ENCODE peak calls at places on chromosomes 5 and 9, in five cellular contexts. O is HepG2, I is H1, D is SK-N-SH, S is GM12878. K is an unnamed sample.
A peak's percentile ranks its signal among the peaks of the same experiment; 100 is the strongest.

GRCh38 chr9:25716220-25716872 is 38.1 kb upstream of the TUSC1 start:
- DNase-seq in O (peak; percentile 6), I (peak; percentile 53), D (peak; percentile 62), S (no peak), K (no peak)

GRCh38 chr5:39283231-39283818 is 64.0 kb upstream of the FYB1 start:
- DNase-seq in O (peak; percentile 67), I (peak; percentile 49), D (no peak), S (no peak), K (peak; percentile 84)

GRCh38 chr5:3310551-3311340 is 284.9 kb upstream of the IRX1 start:
- DNase-seq in O (peak; percentile 2), I (no peak), D (no peak), S (no peak), K (no peak)

GRCh38 chr9:118640836-118641557 is 728.2 kb downstream of the BRINP1 start:
- DNase-seq in O (no peak), I (no peak), D (no peak), S (no peak), K (no peak)

GRCh38 chr9:36258989-36259315 is 704 bp upstream of the GNE start:
- DNase-seq in O (no peak), I (no peak), D (no peak), S (no peak), K (no peak)

GRCh38 chr9:8106362-8106761 is 306.8 kb upstream of the DMAC1 start:
- DNase-seq in O (no peak), I (no peak), D (no peak), S (no peak), K (no peak)

GRCh38 chr9:75027187-75028107 is 646 bp downstream of the CARNMT1 start:
- DNase-seq in O (peak; percentile 30), I (peak; percentile 79), D (peak; percentile 85), S (no peak), K (peak; percentile 63)

GRCh38 chr9:35816708-35817107 is 1.9 kb upstream of the HINT2 start:
- DNase-seq in O (peak; percentile 50), I (no peak), D (peak; percentile 39), S (no peak), K (peak; percentile 12)

GRCh38 chr9:98002808-98003207 is 19.7 kb downstream of the ANP32B start:
- DNase-seq in O (no peak), I (no peak), D (no peak), S (no peak), K (no peak)

GRCh38 chr9:19939890-19940289 is 151.1 kb upstream of the SLC24A2 start:
- DNase-seq in O (no peak), I (no peak), D (no peak), S (no peak), K (no peak)

GRCh38 chr5:81145329-81145728 is 87.8 kb upstream of the CKMT2 start:
- DNase-seq in O (no peak), I (no peak), D (no peak), S (no peak), K (no peak)

GRCh38 chr9:76729980-76730737 is 34.1 kb upstream of the PCA3 start:
- DNase-seq in O (peak; percentile 4), I (no peak), D (no peak), S (no peak), K (no peak)

GRCh38 chr9:116378873-116379272 is 225.3 kb downstream of the PAPPA start:
- DNase-seq in O (no peak), I (no peak), D (no peak), S (no peak), K (no peak)

GRCh38 chr9:73807956-73808355 is 656.3 kb downstream of the ANXA1 start:
- DNase-seq in O (no peak), I (no peak), D (no peak), S (no peak), K (no peak)

GRCh38 chr9:120394058-120394669 is 185.8 kb downstream of the CDK5RAP2 start:
- DNase-seq in O (peak; percentile 27), I (no peak), D (no peak), S (no peak), K (no peak)

GRCh38 chr5:76269259-76269958 is 133.7 kb upstream of the IQGAP2 start:
- DNase-seq in O (no peak), I (no peak), D (no peak), S (no peak), K (no peak)

GRCh38 chr5:36444582-36444999 is 142.9 kb upstream of the RANBP3L start:
- DNase-seq in O (no peak), I (no peak), D (no peak), S (no peak), K (no peak)

GRCh38 chr5:77321793-77322394 is 111.4 kb downstream of the PDE8B start:
- DNase-seq in O (no peak), I (peak; percentile 52), D (no peak), S (no peak), K (no peak)

GRCh38 chr5:10689391-10690081 is 71.5 kb downstream of the DAP start:
- DNase-seq in O (no peak), I (peak; percentile 87), D (peak; percentile 60), S (no peak), K (peak; percentile 56)

GRCh38 chr9:125484632-125485282 is 222.3 kb downstream of the MAPKAP1 start:
- DNase-seq in O (no peak), I (no peak), D (no peak), S (no peak), K (no peak)

GRCh38 chr9:125003332-125003731 is 62.4 kb upstream of the GOLGA1 start:
- DNase-seq in O (no peak), I (no peak), D (no peak), S (no peak), K (no peak)

GRCh38 chr9:129888809-129889460 is 53.7 kb downstream of the USP20 start:
- DNase-seq in O (no peak), I (no peak), D (no peak), S (no peak), K (no peak)

GRCh38 chr5:133455681-133456080 is 156.7 kb downstream of the FSTL4 start:
- DNase-seq in O (no peak), I (no peak), D (no peak), S (no peak), K (no peak)

GRCh38 chr9:12060811-12061210 is 632.4 kb upstream of the TYRP1 start:
- DNase-seq in O (no peak), I (no peak), D (no peak), S (no peak), K (no peak)

GRCh38 chr9:12069366-12069765 is 623.8 kb upstream of the TYRP1 start:
- DNase-seq in O (no peak), I (no peak), D (no peak), S (no peak), K (no peak)

DNA sequence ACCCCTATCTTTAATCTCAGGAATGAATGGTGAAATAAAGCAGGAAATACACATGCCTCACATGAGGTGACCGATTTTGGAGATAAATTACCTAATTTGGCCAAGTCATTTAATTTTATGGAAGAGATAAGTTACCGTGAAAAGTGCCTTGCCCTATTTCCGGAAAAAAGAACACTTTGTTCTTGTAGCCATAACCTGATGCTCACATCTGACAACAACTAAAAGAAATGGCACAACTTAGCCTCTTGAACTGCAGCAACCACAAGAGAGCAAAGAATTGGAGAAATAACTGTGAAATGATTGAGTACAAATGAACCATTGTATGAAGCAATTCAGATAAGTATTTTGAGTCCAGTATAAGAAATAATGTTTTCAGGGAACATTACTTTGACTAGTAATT is 628.1 kb upstream of the TYRP1 start:
- DNase-seq in O (no peak), I (no peak), D (no peak), S (no peak), K (no peak)
- TF ChIP-seq EP300 in O (no peak), I (no peak), D (no peak), S (no peak), K (no peak)

DNA sequence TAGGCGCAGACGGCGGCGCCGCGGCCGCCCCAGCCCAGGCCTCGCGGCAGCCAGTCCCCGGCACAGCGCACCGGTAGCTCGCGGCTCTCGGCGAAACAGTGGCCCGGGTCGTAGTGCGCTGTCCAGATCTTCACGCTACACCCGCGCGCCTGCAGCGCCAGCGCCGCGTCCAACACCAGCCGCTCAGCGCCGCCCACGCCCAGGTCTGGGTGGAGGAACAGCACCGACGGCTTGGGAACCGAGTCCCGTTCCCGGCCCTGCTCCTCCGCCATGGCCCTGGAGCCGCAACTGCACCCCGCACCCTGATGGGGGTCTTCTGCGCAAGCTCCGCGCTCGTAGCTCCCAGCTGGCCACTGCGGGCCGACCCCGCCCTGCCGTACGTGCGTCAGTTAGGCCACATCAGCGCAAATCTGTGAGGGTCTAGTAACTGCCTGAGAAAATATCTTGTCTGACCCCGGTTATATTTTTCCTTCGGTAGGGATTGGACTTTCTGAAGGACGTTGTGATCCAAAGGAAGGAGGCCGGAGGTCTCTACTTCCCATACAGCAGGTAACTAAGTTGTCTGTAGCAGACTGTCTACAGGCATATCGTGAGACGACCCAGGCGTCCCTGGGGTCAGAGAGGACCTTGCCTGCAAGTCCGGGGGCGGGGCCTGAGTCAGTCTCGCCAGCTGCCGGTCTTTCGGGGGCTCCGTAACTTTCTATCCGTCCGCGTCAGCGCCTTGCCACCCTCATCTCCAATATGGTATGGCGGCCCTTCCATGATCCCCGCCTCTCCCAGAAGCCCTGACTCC is at the start of the genes ALG2 and SEC61B:
- DNase-seq in O (peak; percentile 90), I (peak; percentile 95), D (peak; percentile 97), S (peak; percentile 94), K (peak; percentile 98)
- H4K20me1 ChIP-seq in O (peaks cover 22% of the 10 kb centered on the region), I (peaks cover 16% of the 10 kb centered on the region), D (peaks cover 45% of the 10 kb centered on the region), S (no peaks in the 10 kb centered on the region), K (peaks cover 10% of the 10 kb centered on the region)

GRCh38 chr9:3043369-3043768 is 199.5 kb upstream of the PUM3 start:
- DNase-seq in O (no peak), I (no peak), D (no peak), S (no peak), K (no peak)

GRCh38 chr9:3047912-3048311 is 204.0 kb upstream of the PUM3 start:
- DNase-seq in O (no peak), I (no peak), D (no peak), S (no peak), K (no peak)

GRCh38 chr9:3040761-3041160 is 196.9 kb upstream of the PUM3 start:
- DNase-seq in O (no peak), I (no peak), D (no peak), S (no peak), K (no peak)

DNA sequence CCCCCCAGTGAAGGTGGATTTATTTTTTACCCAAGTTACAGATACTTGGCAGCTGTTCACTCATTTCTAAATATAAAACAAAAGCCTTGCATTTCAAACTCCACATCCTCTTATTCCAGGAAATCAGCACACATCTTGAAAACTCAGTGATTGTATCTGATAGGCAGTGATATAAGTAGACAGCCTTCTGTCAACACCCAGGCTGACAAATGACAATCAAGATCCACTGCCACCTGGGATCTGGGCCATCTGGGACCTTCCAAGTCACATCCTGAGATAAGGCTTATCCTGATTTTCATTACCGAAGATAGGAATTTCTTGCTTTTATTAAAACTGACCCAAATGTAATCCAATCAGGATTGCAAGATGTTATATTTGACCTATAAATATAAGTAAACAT is 201.3 kb upstream of the PUM3 start:
- DNase-seq in O (no peak), I (no peak), D (no peak), S (no peak), K (no peak)
- TF ChIP-seq EP300 in O (no peak), I (no peak), D (no peak), S (no peak), K (no peak)

GRCh38 chr5:135386096-135386495 is 12.9 kb downstream of the MACROH2A1 start:
- DNase-seq in O (no peak), I (no peak), D (no peak), S (no peak), K (no peak)

GRCh38 chr5:135386886-135387628 is 12.0 kb downstream of the MACROH2A1 start:
- DNase-seq in O (peak; percentile 13), I (no peak), D (no peak), S (no peak), K (peak; percentile 83)

GRCh38 chr5:135391123-135391868 is 7.7 kb downstream of the MACROH2A1 start:
- DNase-seq in O (peak; percentile 10), I (no peak), D (no peak), S (no peak), K (no peak)

GRCh38 chr5:135387629-135387960 is 11.4 kb downstream of the MACROH2A1 start:
- DNase-seq in O (no peak), I (no peak), D (no peak), S (no peak), K (peak; percentile 26)

GRCh38 chr5:135388860-135389435 is 10.1 kb downstream of the MACROH2A1 start:
- DNase-seq in O (no peak), I (no peak), D (no peak), S (no peak), K (no peak)
- H4K20me1 ChIP-seq in O (peaks cover 25% of the 10 kb centered on the region), I (peaks cover 49% of the 10 kb centered on the region), D (peaks cover 45% of the 10 kb centered on the region), S (peaks cover 6% of the 10 kb centered on the region), K (peaks cover 34% of the 10 kb centered on the region)